ENCODE peak calls at places on chromosomes 1 and 21, in five cellular contexts. Y, S, Q, N and L are unnamed samples.
A peak's percentile ranks its signal among the peaks of the same experiment; 100 is the strongest.

GRCh38 chr1:44568128-44568900 is 106.0 kb downstream of the TMEM53 start:
- DNase-seq in S (no peak), Q (no peak), N (no peak), Y (no peak), L (no peak)

GRCh38 chr1:5993553-5994510 is 1.6 kb upstream of the NPHP4 start:
- DNase-seq in Y (peak; percentile 28), Q (peak; percentile 45), N (peak; percentile 55), S (peak; percentile 34), L (peak; percentile 77)

GRCh38 chr1:26164036-26164927 is 4.5 kb downstream of the C1orf232 start:
- DNase-seq in Q (peak; percentile 83), Y (peak; percentile 73), S (peak; percentile 48), N (peak; percentile 58), L (peak; percentile 81)

GRCh38 chr1:85611390-85611789 is 30.8 kb downstream of the CCN1 start:
- DNase-seq in Y (no peak), N (no peak), Q (no peak), S (no peak), L (no peak)

GRCh38 chr1:181608386-181608785 is 125.1 kb downstream of the CACNA1E start:
- DNase-seq in S (no peak), Y (no peak), Q (no peak), N (no peak), L (no peak)

GRCh38 chr21:38386967-38387366 is 111.3 kb downstream of the ERG start:
- DNase-seq in S (peak; percentile 20), Y (no peak), Q (no peak), N (no peak), L (no peak)

GRCh38 chr21:17343055-17343454 is 169.8 kb upstream of the CXADR start:
- DNase-seq in Y (no peak), S (peak; percentile 71), N (no peak), Q (no peak), L (no peak)

GRCh38 chr1:12371053-12371452 is 141.2 kb downstream of the VPS13D start:
- DNase-seq in Y (no peak), Q (no peak), S (peak; percentile 37), N (no peak), L (no peak)

GRCh38 chr1:6601049-6601864 is 1.4 kb downstream of the KLHL21 start:
- DNase-seq in Q (peak; percentile 77), Y (peak; percentile 72), S (peak; percentile 86), N (peak; percentile 89), L (peak; percentile 67)

GRCh38 chr1:235142991-235143390 is 14.4 kb upstream of the TOMM20 start:
- DNase-seq in Y (no peak), N (no peak), Q (no peak), S (no peak), L (no peak)